ENCODE peak calls at places on chromosomes 4 and X, in eight cellular contexts. H, R, K, G, D, Q, L and F are unnamed samples.

GRCh38 chr4:18069806-18070205 is 48.3 kb upstream of the LCORL start:
- DNase-seq in R (no peak), D (no peak), Q (no peak), G (no peak), H (no peak), L (no peak), K (no peak), F (no peak)

GRCh38 chr4:8607603-8608481 is 15.3 kb downstream of the CPZ start:
- DNase-seq in K (peak), R (no peak), L (no peak), D (no peak), Q (no peak), H (peak), G (no peak), F (no peak)

GRCh38 chrX:132023117-132023895 is at the start of gene STK26:
- DNase-seq in Q (peak), G (peak), K (peak), L (no peak), R (peak), D (peak), H (peak), F (peak)

GRCh38 chr4:86720508-86721068 is 126.5 kb downstream of the PTPN13 start:
- DNase-seq in H (no peak), Q (no peak), L (no peak), K (no peak), G (no peak), D (peak), R (no peak), F (no peak)

GRCh38 chr4:165766018-165766417 is 107.0 kb upstream of the TLL1 start:
- DNase-seq in R (no peak), Q (no peak), K (no peak), H (no peak), L (no peak), D (peak), G (no peak), F (no peak)

GRCh38 chr4:122922877-122923511 is 597 bp upstream of the NUDT6 start:
- DNase-seq in R (peak), D (peak), G (peak), K (peak), L (peak), Q (peak), H (peak), F (peak)

GRCh38 chrX:22389544-22390243 is 117.0 kb downstream of the CBLL2 start:
- DNase-seq in H (no peak), K (no peak), L (no peak), Q (peak), D (peak), G (no peak), R (no peak), F (no peak)

GRCh38 chr4:45294464-45294863 is 568.1 kb upstream of the GNPDA2 start:
- DNase-seq in K (no peak), G (no peak), R (no peak), L (no peak), Q (no peak), D (no peak), H (no peak), F (no peak)

GRCh38 chrX:47752685-47753084 is 84.0 kb upstream of the ZNF81 start:
- DNase-seq in L (no peak), Q (no peak), R (no peak), D (no peak), K (no peak), H (no peak), G (no peak), F (no peak)

GRCh38 chr4:143046454-143046853 is 138.3 kb upstream of the USP38 start:
- DNase-seq in D (no peak), L (no peak), R (no peak), G (no peak), K (no peak), Q (no peak), H (no peak), F (no peak)

GRCh38 chr4:109578846-109579245 is 18.8 kb downstream of the MCUB start:
- DNase-seq in R (no peak), H (no peak), D (no peak), K (no peak), G (no peak), Q (no peak), L (no peak), F (no peak)